ENCODE peak calls at places on chromosome 2, in ten cellular contexts. One of them, this sample, is unnamed.

GRCh38 chr2:165016772-165017411 is 61.6 kb upstream of the SLC38A11 start:
- DNase-seq in heart left ventricle: no peak
- DNase-seq in lower lobe of right lung: no peak
- DNase-seq in GM12878: no peak
- DNase-seq in A549: peak; percentile 49
- DNase-seq in neural progenitor cell: peak; percentile 71
- DNase-seq in PC-3: peak; percentile 64
- DNase-seq in OCI-LY7: peak; percentile 53
- DNase-seq in breast epithelium: peak; percentile 31
- DNase-seq in spleen: no peak
- DNase-seq in this sample: no peak

GRCh38 chr2:36697424-36698066 is 1.0 kb downstream of the VIT start:
- DNase-seq in heart left ventricle: no peak
- DNase-seq in lower lobe of right lung: no peak
- DNase-seq in GM12878: no peak
- DNase-seq in A549: no peak
- DNase-seq in neural progenitor cell: no peak
- DNase-seq in PC-3: no peak
- DNase-seq in OCI-LY7: no peak
- DNase-seq in breast epithelium: no peak
- DNase-seq in spleen: no peak
- DNase-seq in this sample: no peak

GRCh38 chr2:56981554-56981953 is 797.8 kb downstream of the CCDC85A start:
- DNase-seq in heart left ventricle: no peak
- DNase-seq in lower lobe of right lung: no peak
- DNase-seq in GM12878: no peak
- DNase-seq in A549: no peak
- DNase-seq in neural progenitor cell: no peak
- DNase-seq in PC-3: peak; percentile 5
- DNase-seq in OCI-LY7: no peak
- DNase-seq in breast epithelium: no peak
- DNase-seq in spleen: no peak
- DNase-seq in this sample: no peak

GRCh38 chr2:177622516-177622915 is 229.9 kb downstream of the AGPS start:
- DNase-seq in heart left ventricle: no peak
- DNase-seq in lower lobe of right lung: no peak
- DNase-seq in GM12878: no peak
- DNase-seq in A549: no peak
- DNase-seq in neural progenitor cell: peak; percentile 78
- DNase-seq in PC-3: peak; percentile 39
- DNase-seq in OCI-LY7: no peak
- DNase-seq in breast epithelium: no peak
- DNase-seq in spleen: no peak
- DNase-seq in this sample: no peak

GRCh38 chr2:155250800-155251199 is 552.3 kb downstream of the KCNJ3 start:
- DNase-seq in heart left ventricle: no peak
- DNase-seq in lower lobe of right lung: no peak
- DNase-seq in GM12878: no peak
- DNase-seq in A549: peak; percentile 20
- DNase-seq in neural progenitor cell: peak; percentile 44
- DNase-seq in PC-3: peak; percentile 32
- DNase-seq in OCI-LY7: peak; percentile 55
- DNase-seq in breast epithelium: no peak
- DNase-seq in spleen: no peak
- DNase-seq in this sample: no peak

GRCh38 chr2:99297990-99298389 is 3.0 kb downstream of the LYG1 start:
- DNase-seq in heart left ventricle: no peak
- DNase-seq in lower lobe of right lung: no peak
- DNase-seq in GM12878: no peak
- DNase-seq in A549: no peak
- DNase-seq in neural progenitor cell: no peak
- DNase-seq in PC-3: no peak
- DNase-seq in OCI-LY7: no peak
- DNase-seq in breast epithelium: no peak
- DNase-seq in spleen: no peak
- DNase-seq in this sample: no peak

GRCh38 chr2:226410212-226410611 is 389.4 kb downstream of the IRS1 start:
- DNase-seq in heart left ventricle: no peak
- DNase-seq in lower lobe of right lung: no peak
- DNase-seq in GM12878: no peak
- DNase-seq in A549: no peak
- DNase-seq in neural progenitor cell: no peak
- DNase-seq in PC-3: no peak
- DNase-seq in OCI-LY7: no peak
- DNase-seq in breast epithelium: no peak
- DNase-seq in spleen: no peak
- DNase-seq in this sample: no peak

GRCh38 chr2:236546561-236546961 is 23.1 kb upstream of the ACKR3 start:
- DNase-seq in heart left ventricle: no peak
- DNase-seq in lower lobe of right lung: no peak
- DNase-seq in GM12878: peak; percentile 56
- DNase-seq in A549: no peak
- DNase-seq in neural progenitor cell: no peak
- DNase-seq in PC-3: no peak
- DNase-seq in OCI-LY7: peak; percentile 79
- DNase-seq in breast epithelium: no peak
- DNase-seq in spleen: peak; percentile 85
- DNase-seq in this sample: no peak

GRCh38 chr2:155871940-155872339 is 460.6 kb downstream of the NR4A2 start:
- DNase-seq in heart left ventricle: no peak
- DNase-seq in lower lobe of right lung: no peak
- DNase-seq in GM12878: no peak
- DNase-seq in A549: no peak
- DNase-seq in neural progenitor cell: no peak
- DNase-seq in PC-3: peak; percentile 62
- DNase-seq in OCI-LY7: no peak
- DNase-seq in breast epithelium: no peak
- DNase-seq in spleen: no peak
- DNase-seq in this sample: no peak

GRCh38 chr2:127897531-127898187 is 11.9 kb upstream of the AMMECR1L start:
- DNase-seq in heart left ventricle: no peak
- DNase-seq in lower lobe of right lung: no peak
- DNase-seq in GM12878: no peak
- DNase-seq in A549: no peak
- DNase-seq in neural progenitor cell: no peak
- DNase-seq in PC-3: no peak
- DNase-seq in OCI-LY7: no peak
- DNase-seq in breast epithelium: no peak
- DNase-seq in spleen: no peak
- DNase-seq in this sample: no peak
- H3K27ac ChIP-seq in heart left ventricle: no peak overlapping the region
- H3K27ac ChIP-seq in lower lobe of right lung: no peak overlapping the region
- H3K27ac ChIP-seq in GM12878: no peak overlapping the region
- H3K27ac ChIP-seq in A549: no peak overlapping the region
- H3K27ac ChIP-seq in neural progenitor cell: no peak overlapping the region
- H3K27ac ChIP-seq in PC-3: no peak overlapping the region
- H3K27ac ChIP-seq in OCI-LY7: no peak overlapping the region
- H3K27ac ChIP-seq in breast epithelium: no peak overlapping the region
- H3K27ac ChIP-seq in spleen: peak overlapping the region; percentile 19
- H3K27ac ChIP-seq in this sample: no peak overlapping the region

DNA sequence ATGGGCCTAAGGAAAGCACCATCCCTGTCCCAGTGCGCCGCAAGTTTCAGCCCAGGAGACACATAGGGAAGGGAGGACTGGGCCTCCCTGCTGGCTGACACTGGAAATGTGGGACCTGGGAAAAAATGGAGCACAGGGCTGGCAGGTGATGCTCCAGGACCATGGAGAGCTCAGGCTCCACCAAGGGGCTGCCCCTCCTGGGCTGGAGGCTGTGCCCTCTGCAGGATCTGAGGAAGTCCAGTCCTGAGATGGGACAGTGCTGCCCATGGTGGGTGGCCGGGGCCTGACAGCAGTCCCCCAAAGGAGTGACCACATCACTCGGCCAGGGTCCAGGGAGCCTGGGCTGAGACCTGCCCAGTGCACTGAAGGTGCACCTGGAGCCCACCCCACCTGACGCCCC is 108.6 kb upstream of the TEKT4 start:
- DNase-seq in heart left ventricle: no peak
- DNase-seq in lower lobe of right lung: no peak
- DNase-seq in GM12878: no peak
- DNase-seq in A549: no peak
- DNase-seq in neural progenitor cell: no peak
- DNase-seq in PC-3: peak; percentile 34
- DNase-seq in OCI-LY7: no peak
- DNase-seq in breast epithelium: no peak
- DNase-seq in spleen: no peak
- DNase-seq in this sample: no peak
- H3K9me3 ChIP-seq in heart left ventricle: no peaks in the 10 kb centered on the region
- H3K9me3 ChIP-seq in lower lobe of right lung: no peaks in the 10 kb centered on the region
- H3K9me3 ChIP-seq in GM12878: no peaks in the 10 kb centered on the region
- H3K9me3 ChIP-seq in A549: no peaks in the 10 kb centered on the region
- H3K9me3 ChIP-seq in neural progenitor cell: peaks cover 8% of the 10 kb centered on the region
- H3K9me3 ChIP-seq in PC-3: no peaks in the 10 kb centered on the region
- H3K9me3 ChIP-seq in OCI-LY7: no peaks in the 10 kb centered on the region
- H3K9me3 ChIP-seq in breast epithelium: no peaks in the 10 kb centered on the region
- H3K9me3 ChIP-seq in spleen: no peaks in the 10 kb centered on the region
- H3K9me3 ChIP-seq in this sample: no peaks in the 10 kb centered on the region

GRCh38 chr2:207528980-207529329 is 807 bp upstream of the CREB1 start:
- DNase-seq in heart left ventricle: no peak
- DNase-seq in lower lobe of right lung: no peak
- DNase-seq in GM12878: no peak
- DNase-seq in A549: peak; percentile 39
- DNase-seq in neural progenitor cell: no peak
- DNase-seq in PC-3: peak; percentile 46
- DNase-seq in OCI-LY7: peak; percentile 55
- DNase-seq in breast epithelium: no peak
- DNase-seq in spleen: no peak
- DNase-seq in this sample: no peak

GRCh38 chr2:207532676-207533075 is 2.9 kb downstream of the CREB1 start:
- DNase-seq in heart left ventricle: no peak
- DNase-seq in lower lobe of right lung: no peak
- DNase-seq in GM12878: no peak
- DNase-seq in A549: no peak
- DNase-seq in neural progenitor cell: no peak
- DNase-seq in PC-3: no peak
- DNase-seq in OCI-LY7: no peak
- DNase-seq in breast epithelium: no peak
- DNase-seq in spleen: no peak
- DNase-seq in this sample: no peak

GRCh38 chr2:207530160-207531023 is 630 bp downstream of the CREB1 start:
- DNase-seq in heart left ventricle: peak; percentile 62
- DNase-seq in lower lobe of right lung: peak; percentile 67
- DNase-seq in GM12878: no peak
- DNase-seq in A549: peak; percentile 49
- DNase-seq in neural progenitor cell: peak; percentile 86
- DNase-seq in PC-3: peak; percentile 45
- DNase-seq in OCI-LY7: peak; percentile 71
- DNase-seq in breast epithelium: peak; percentile 41
- DNase-seq in spleen: peak; percentile 92
- DNase-seq in this sample: peak; percentile 41

GRCh38 chr2:207531024-207531411 is 1.3 kb downstream of the CREB1 start:
- DNase-seq in heart left ventricle: no peak
- DNase-seq in lower lobe of right lung: no peak
- DNase-seq in GM12878: no peak
- DNase-seq in A549: no peak
- DNase-seq in neural progenitor cell: peak; percentile 19
- DNase-seq in PC-3: no peak
- DNase-seq in OCI-LY7: no peak
- DNase-seq in breast epithelium: no peak
- DNase-seq in spleen: no peak
- DNase-seq in this sample: no peak

DNA sequence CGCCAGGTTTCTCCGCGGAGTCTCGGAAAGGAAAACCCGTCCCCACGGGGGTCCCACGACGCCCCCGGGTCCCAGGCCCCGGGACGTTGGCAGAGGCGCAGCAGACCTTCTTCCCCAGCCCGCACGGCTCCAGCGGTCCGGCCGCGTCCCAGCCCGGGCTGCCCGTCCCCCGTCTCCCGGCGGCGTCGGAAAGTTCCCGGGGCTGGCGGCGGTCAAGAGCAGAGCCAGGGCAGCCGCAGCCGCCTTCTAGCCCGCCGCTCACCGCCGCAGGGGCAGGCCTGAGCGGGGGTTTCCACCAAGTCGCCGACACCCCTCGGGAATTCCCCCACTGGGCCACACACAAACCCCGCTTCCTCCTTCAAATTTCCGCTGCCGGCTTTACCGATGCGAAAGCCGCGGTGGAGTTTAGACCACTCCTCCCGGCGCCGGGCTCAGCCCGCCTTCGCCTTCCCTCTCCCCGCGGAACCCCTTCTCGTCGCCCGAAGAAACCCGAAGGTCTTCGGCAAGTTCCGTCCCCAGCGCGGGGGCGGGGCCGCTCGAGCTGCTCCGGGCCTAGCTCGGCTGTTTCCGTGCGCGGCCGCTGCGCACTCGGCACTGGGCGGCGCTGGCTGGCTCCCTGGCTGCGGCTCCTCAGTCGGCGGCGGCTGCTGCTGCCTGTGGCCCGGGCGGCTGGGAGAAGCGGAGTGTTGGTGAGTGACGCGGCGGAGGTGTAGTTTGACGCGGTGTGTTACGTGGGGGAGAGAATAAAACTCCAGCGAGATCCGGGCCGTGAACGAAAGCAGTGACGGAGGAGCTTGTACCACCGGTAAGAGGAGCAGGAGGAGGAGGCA is at the start of gene CREB1:
- DNase-seq in heart left ventricle: peak; percentile 99
- DNase-seq in lower lobe of right lung: peak; percentile 99
- DNase-seq in GM12878: peak; percentile 93
- DNase-seq in A549: peak; percentile 98
- DNase-seq in neural progenitor cell: peak; percentile 97
- DNase-seq in PC-3: peak; percentile 99
- DNase-seq in OCI-LY7: peak; percentile 96
- DNase-seq in breast epithelium: peak; percentile 98
- DNase-seq in spleen: peak; percentile 100
- DNase-seq in this sample: peak; percentile 98
- TF ChIP-seq CTCF in heart left ventricle: peak; percentile 34
- TF ChIP-seq CTCF in lower lobe of right lung: no peak
- TF ChIP-seq CTCF in GM12878: no peak
- TF ChIP-seq CTCF in A549: no peak
- TF ChIP-seq CTCF in neural progenitor cell: no peak
- TF ChIP-seq CTCF in PC-3: no peak
- TF ChIP-seq CTCF in OCI-LY7: peak; percentile 35
- TF ChIP-seq CTCF in breast epithelium: peak; percentile 25
- TF ChIP-seq CTCF in spleen: no peak
- TF ChIP-seq CTCF in this sample: no peak

DNA sequence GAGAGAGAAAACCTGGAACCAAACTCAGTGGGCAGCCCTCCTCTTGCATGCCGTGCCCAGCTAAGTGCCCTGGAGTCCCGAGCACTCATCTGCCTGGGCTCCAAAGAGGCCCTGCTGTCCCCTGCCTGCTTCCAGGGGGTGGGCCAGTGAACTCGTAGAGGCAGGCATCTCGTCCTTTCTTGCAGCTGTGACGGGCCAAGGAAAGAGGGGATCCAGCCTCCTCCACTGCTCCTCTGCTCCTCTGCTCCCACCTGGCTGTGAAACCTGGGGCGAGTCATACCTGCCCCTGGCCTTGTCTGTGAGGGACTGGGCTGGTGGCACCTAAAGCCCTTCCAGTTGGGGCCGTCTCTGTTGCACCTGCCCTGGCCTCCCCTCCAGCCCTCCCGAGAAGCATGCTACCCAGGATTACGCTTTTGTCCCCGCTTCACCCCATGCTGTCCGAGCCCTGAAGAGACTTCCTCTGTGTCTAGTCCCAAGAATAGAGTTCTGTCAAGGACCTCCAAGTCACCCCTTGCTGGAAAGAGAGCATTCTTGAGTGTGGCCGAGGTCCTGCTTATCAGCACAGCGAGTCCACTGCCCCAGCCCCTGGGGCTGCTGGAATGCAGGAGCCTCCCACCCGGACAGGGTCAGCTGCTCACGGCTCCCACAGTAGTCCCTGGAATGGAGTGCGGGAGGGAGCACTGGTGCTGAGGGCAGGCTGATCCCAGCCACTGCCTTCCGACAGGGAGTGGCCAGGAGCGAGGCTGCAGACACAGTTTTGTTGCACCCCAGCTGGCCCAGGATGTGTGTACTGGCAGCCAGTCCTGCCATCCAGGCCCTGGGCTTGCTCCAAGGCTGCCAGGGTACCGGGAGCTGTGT is 14.3 kb downstream of the KCNK3 start:
- DNase-seq in heart left ventricle: peak; percentile 56
- DNase-seq in lower lobe of right lung: no peak
- DNase-seq in GM12878: no peak
- DNase-seq in A549: no peak
- DNase-seq in neural progenitor cell: peak; percentile 62
- DNase-seq in PC-3: no peak
- DNase-seq in OCI-LY7: no peak
- DNase-seq in breast epithelium: no peak
- DNase-seq in spleen: no peak
- DNase-seq in this sample: peak; percentile 49
- H3K27ac ChIP-seq in heart left ventricle: peak overlapping the region; percentile 57
- H3K27ac ChIP-seq in lower lobe of right lung: peak overlapping the region; percentile 11
- H3K27ac ChIP-seq in GM12878: no peak overlapping the region
- H3K27ac ChIP-seq in A549: peak overlapping the region; percentile 42
- H3K27ac ChIP-seq in neural progenitor cell: no peak overlapping the region
- H3K27ac ChIP-seq in PC-3: no peak overlapping the region
- H3K27ac ChIP-seq in OCI-LY7: no peak overlapping the region
- H3K27ac ChIP-seq in breast epithelium: no peak overlapping the region
- H3K27ac ChIP-seq in spleen: no peak overlapping the region
- H3K27ac ChIP-seq in this sample: peak overlapping the region; percentile 49